ENCODE peak calls at places on chromosomes 6 and 20, in eight cellular contexts. One of them, this sample, is unnamed.

GRCh38 chr6:2369606-2370005 is 124.2 kb upstream of the GMDS start:
- DNase-seq in vagina: no peak
- DNase-seq in uterus: no peak
- DNase-seq in tibial nerve: no peak
- DNase-seq in right lobe of liver: no peak
- DNase-seq in A549: no peak
- DNase-seq in esophagus squamous epithelium: no peak
- DNase-seq in NB4: no peak
- DNase-seq in this sample: no peak

GRCh38 chr20:25294459-25295385 is 46.8 kb downstream of the PYGB start:
- DNase-seq in vagina: no peak
- DNase-seq in uterus: peak
- DNase-seq in tibial nerve: no peak
- DNase-seq in right lobe of liver: no peak
- DNase-seq in A549: peak
- DNase-seq in esophagus squamous epithelium: no peak
- DNase-seq in NB4: peak
- DNase-seq in this sample: peak

GRCh38 chr20:38800882-38801281 is 4.6 kb upstream of the PPP1R16B start:
- DNase-seq in vagina: no peak
- DNase-seq in uterus: no peak
- DNase-seq in tibial nerve: no peak
- DNase-seq in right lobe of liver: no peak
- DNase-seq in A549: no peak
- DNase-seq in esophagus squamous epithelium: no peak
- DNase-seq in NB4: no peak
- DNase-seq in this sample: no peak

GRCh38 chr6:105432797-105433196 is 29.9 kb upstream of the PREP start:
- DNase-seq in vagina: no peak
- DNase-seq in uterus: no peak
- DNase-seq in tibial nerve: no peak
- DNase-seq in right lobe of liver: no peak
- DNase-seq in A549: peak
- DNase-seq in esophagus squamous epithelium: no peak
- DNase-seq in NB4: no peak
- DNase-seq in this sample: no peak

GRCh38 chr6:146859795-146860495 is 261.2 kb downstream of the ADGB start:
- DNase-seq in vagina: no peak
- DNase-seq in uterus: no peak
- DNase-seq in tibial nerve: no peak
- DNase-seq in right lobe of liver: no peak
- DNase-seq in A549: no peak
- DNase-seq in esophagus squamous epithelium: no peak
- DNase-seq in NB4: no peak
- DNase-seq in this sample: no peak

GRCh38 chr6:11380969-11381744 is 148.7 kb upstream of the NEDD9 start:
- DNase-seq in vagina: no peak
- DNase-seq in uterus: no peak
- DNase-seq in tibial nerve: no peak
- DNase-seq in right lobe of liver: no peak
- DNase-seq in A549: no peak
- DNase-seq in esophagus squamous epithelium: no peak
- DNase-seq in NB4: no peak
- DNase-seq in this sample: no peak

GRCh38 chr20:22412977-22413868 is 171.1 kb downstream of the FOXA2 start:
- DNase-seq in vagina: no peak
- DNase-seq in uterus: no peak
- DNase-seq in tibial nerve: no peak
- DNase-seq in right lobe of liver: no peak
- DNase-seq in A549: no peak
- DNase-seq in esophagus squamous epithelium: no peak
- DNase-seq in NB4: peak
- DNase-seq in this sample: peak

GRCh38 chr6:100573169-100573568 is 108.4 kb upstream of the SIM1 start:
- DNase-seq in vagina: no peak
- DNase-seq in uterus: no peak
- DNase-seq in tibial nerve: no peak
- DNase-seq in right lobe of liver: no peak
- DNase-seq in A549: peak
- DNase-seq in esophagus squamous epithelium: no peak
- DNase-seq in NB4: peak
- DNase-seq in this sample: no peak

GRCh38 chr6:83590413-83590812 is 78.1 kb downstream of the PRSS35 start:
- DNase-seq in vagina: no peak
- DNase-seq in uterus: no peak
- DNase-seq in tibial nerve: no peak
- DNase-seq in right lobe of liver: no peak
- DNase-seq in A549: no peak
- DNase-seq in esophagus squamous epithelium: no peak
- DNase-seq in NB4: peak
- DNase-seq in this sample: no peak

GRCh38 chr6:40809627-40810026 is 222.5 kb upstream of the LRFN2 start:
- DNase-seq in vagina: no peak
- DNase-seq in uterus: no peak
- DNase-seq in tibial nerve: no peak
- DNase-seq in right lobe of liver: no peak
- DNase-seq in A549: no peak
- DNase-seq in esophagus squamous epithelium: no peak
- DNase-seq in NB4: no peak
- DNase-seq in this sample: no peak

GRCh38 chr6:14068133-14068532 is 49.4 kb upstream of the CD83 start:
- DNase-seq in vagina: no peak
- DNase-seq in uterus: no peak
- DNase-seq in tibial nerve: no peak
- DNase-seq in right lobe of liver: no peak
- DNase-seq in A549: no peak
- DNase-seq in esophagus squamous epithelium: no peak
- DNase-seq in NB4: peak
- DNase-seq in this sample: no peak
- TF ChIP-seq POLR2A in vagina: no peak
- TF ChIP-seq POLR2A in uterus: no peak
- TF ChIP-seq POLR2A in tibial nerve: no peak
- TF ChIP-seq POLR2A in right lobe of liver: no peak
- TF ChIP-seq POLR2A in A549: no peak
- TF ChIP-seq POLR2A in esophagus squamous epithelium: no peak
- TF ChIP-seq POLR2A in NB4: no peak
- TF ChIP-seq POLR2A in this sample: no peak

DNA sequence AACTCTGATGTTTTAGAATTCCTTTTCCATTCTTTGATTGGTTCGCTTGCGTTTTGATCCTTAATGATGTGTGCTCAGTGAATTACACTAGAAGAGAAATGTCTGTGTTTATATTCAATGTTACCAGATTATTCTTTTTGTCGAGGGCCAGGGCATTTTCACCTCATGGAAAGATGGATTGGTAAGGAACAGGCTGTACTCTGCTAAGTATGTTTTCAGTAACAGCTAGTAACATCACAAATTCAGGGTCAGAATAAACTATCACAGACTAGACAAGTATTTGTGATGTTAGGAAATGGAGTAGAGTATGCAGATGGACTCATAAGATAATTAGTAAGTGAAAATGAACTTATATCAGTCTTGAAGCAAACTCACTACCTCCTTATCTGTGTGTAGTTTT is 235.6 kb downstream of the SOX4 start:
- DNase-seq in vagina: no peak
- DNase-seq in uterus: no peak
- DNase-seq in tibial nerve: no peak
- DNase-seq in right lobe of liver: no peak
- DNase-seq in A549: no peak
- DNase-seq in esophagus squamous epithelium: no peak
- DNase-seq in NB4: no peak
- DNase-seq in this sample: no peak
- TF ChIP-seq POLR2A in vagina: no peak
- TF ChIP-seq POLR2A in uterus: no peak
- TF ChIP-seq POLR2A in tibial nerve: no peak
- TF ChIP-seq POLR2A in right lobe of liver: no peak
- TF ChIP-seq POLR2A in A549: no peak
- TF ChIP-seq POLR2A in esophagus squamous epithelium: no peak
- TF ChIP-seq POLR2A in NB4: no peak
- TF ChIP-seq POLR2A in this sample: no peak

GRCh38 chr20:53711333-53712211 is 117.9 kb upstream of the ZNF217 start:
- DNase-seq in vagina: no peak
- DNase-seq in uterus: no peak
- DNase-seq in tibial nerve: no peak
- DNase-seq in right lobe of liver: peak
- DNase-seq in A549: no peak
- DNase-seq in esophagus squamous epithelium: no peak
- DNase-seq in NB4: no peak
- DNase-seq in this sample: no peak

GRCh38 chr20:53706008-53706481 is 112.4 kb upstream of the ZNF217 start:
- DNase-seq in vagina: no peak
- DNase-seq in uterus: no peak
- DNase-seq in tibial nerve: no peak
- DNase-seq in right lobe of liver: no peak
- DNase-seq in A549: no peak
- DNase-seq in esophagus squamous epithelium: no peak
- DNase-seq in NB4: no peak
- DNase-seq in this sample: no peak

GRCh38 chr20:53708129-53708968 is 114.7 kb upstream of the ZNF217 start:
- DNase-seq in vagina: no peak
- DNase-seq in uterus: no peak
- DNase-seq in tibial nerve: no peak
- DNase-seq in right lobe of liver: no peak
- DNase-seq in A549: no peak
- DNase-seq in esophagus squamous epithelium: no peak
- DNase-seq in NB4: peak
- DNase-seq in this sample: no peak

GRCh38 chr20:53706511-53707031 is 112.9 kb upstream of the ZNF217 start:
- DNase-seq in vagina: no peak
- DNase-seq in uterus: no peak
- DNase-seq in tibial nerve: no peak
- DNase-seq in right lobe of liver: no peak
- DNase-seq in A549: no peak
- DNase-seq in esophagus squamous epithelium: no peak
- DNase-seq in NB4: peak
- DNase-seq in this sample: no peak

DNA sequence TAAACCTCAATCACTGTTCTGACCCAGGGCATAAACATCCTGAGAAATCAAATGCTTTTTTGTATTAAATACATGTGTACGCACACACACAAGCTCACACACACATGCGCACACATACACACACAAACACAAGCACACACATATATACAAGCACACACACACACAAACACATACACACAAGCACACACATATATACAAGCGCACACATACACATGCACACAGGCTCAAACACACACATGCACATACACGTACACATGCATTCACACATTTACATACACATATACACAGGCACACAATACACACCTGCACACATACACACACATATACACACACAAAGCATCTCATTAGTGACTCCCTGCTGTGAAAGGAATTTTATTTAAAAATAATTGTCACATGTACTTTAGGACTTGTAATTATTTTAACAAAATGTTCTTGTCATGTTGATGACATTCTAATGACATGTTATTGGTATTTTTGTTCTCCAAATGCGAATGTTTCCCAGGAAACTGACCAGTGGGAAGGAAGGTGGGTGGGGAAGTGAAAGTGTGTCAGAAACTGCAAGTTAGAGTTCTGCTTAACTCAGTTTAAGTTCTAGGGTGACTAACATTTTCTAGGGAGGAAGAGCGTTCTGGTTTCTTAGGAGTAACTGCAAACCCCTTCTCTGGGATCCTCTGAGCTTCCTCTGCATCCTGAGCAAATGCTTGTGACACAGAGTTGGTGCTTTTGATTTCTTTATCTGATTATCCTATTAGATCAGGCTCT is 113.9 kb upstream of the ZNF217 start:
- DNase-seq in vagina: no peak
- DNase-seq in uterus: no peak
- DNase-seq in tibial nerve: peak
- DNase-seq in right lobe of liver: no peak
- DNase-seq in A549: no peak
- DNase-seq in esophagus squamous epithelium: no peak
- DNase-seq in NB4: peak
- DNase-seq in this sample: no peak
- TF ChIP-seq POLR2A in vagina: no peak
- TF ChIP-seq POLR2A in uterus: no peak
- TF ChIP-seq POLR2A in tibial nerve: no peak
- TF ChIP-seq POLR2A in right lobe of liver: no peak
- TF ChIP-seq POLR2A in A549: no peak
- TF ChIP-seq POLR2A in esophagus squamous epithelium: no peak
- TF ChIP-seq POLR2A in NB4: no peak
- TF ChIP-seq POLR2A in this sample: no peak

GRCh38 chr6:43012364-43012763 is 1.4 kb downstream of the MEA1 start:
- DNase-seq in vagina: no peak
- DNase-seq in uterus: no peak
- DNase-seq in tibial nerve: no peak
- DNase-seq in right lobe of liver: peak
- DNase-seq in A549: no peak
- DNase-seq in esophagus squamous epithelium: no peak
- DNase-seq in NB4: no peak
- DNase-seq in this sample: no peak

GRCh38 chr6:43013843-43014433 is at the start of the genes KLHDC3 and MEA1:
- DNase-seq in vagina: peak
- DNase-seq in uterus: peak
- DNase-seq in tibial nerve: peak
- DNase-seq in right lobe of liver: peak
- DNase-seq in A549: peak
- DNase-seq in esophagus squamous epithelium: peak
- DNase-seq in NB4: peak
- DNase-seq in this sample: peak

GRCh38 chr6:43014434-43014909 is 423 bp downstream of the KLHDC3 start:
- DNase-seq in vagina: no peak
- DNase-seq in uterus: no peak
- DNase-seq in tibial nerve: no peak
- DNase-seq in right lobe of liver: no peak
- DNase-seq in A549: peak
- DNase-seq in esophagus squamous epithelium: no peak
- DNase-seq in NB4: no peak
- DNase-seq in this sample: no peak

GRCh38 chr6:43011207-43011606 is 2.5 kb downstream of the MEA1 start:
- DNase-seq in vagina: no peak
- DNase-seq in uterus: no peak
- DNase-seq in tibial nerve: no peak
- DNase-seq in right lobe of liver: peak
- DNase-seq in A549: no peak
- DNase-seq in esophagus squamous epithelium: no peak
- DNase-seq in NB4: peak
- DNase-seq in this sample: no peak

DNA sequence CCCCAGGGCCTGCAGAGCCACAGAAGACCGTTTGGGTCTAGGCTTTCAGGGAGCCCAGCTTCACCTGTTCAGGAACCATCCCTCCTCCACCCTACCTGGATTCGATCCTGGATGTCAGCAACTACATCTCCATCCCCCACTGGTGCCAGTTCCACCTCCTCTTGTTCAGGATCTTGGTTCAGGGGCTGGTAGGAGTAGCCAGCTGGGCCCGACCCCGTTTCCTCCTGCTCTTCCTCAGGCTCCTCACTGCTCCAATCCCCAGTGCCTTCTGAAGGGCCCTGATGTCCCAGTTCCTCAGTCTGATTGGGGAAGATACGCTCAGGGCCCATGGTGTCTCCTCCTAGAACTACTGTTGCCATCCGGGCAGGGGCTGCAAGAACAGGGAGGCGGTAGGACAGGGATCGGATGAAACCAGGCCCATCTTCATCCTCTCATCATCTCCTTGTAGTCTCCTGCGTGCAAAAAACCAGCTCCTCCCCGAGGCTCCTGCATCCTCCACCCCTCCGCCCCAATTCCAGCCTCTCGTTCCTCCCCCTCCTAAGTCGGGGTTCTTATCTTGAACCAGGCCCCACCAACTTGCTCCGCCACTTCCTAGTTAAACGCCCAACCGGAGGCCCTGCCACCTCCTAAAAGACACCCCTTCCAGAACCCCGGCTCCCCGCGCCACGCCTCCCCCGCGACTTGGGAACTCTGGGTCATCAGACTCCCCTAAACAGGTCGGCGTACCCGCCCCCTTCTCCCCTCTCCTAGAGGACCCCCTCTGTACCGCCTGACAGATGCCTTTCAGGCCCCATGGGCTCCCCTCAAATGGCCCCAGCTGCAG is 515 bp downstream of the MEA1 start:
- DNase-seq in vagina: peak
- DNase-seq in uterus: no peak
- DNase-seq in tibial nerve: no peak
- DNase-seq in right lobe of liver: peak
- DNase-seq in A549: no peak
- DNase-seq in esophagus squamous epithelium: peak
- DNase-seq in NB4: no peak
- DNase-seq in this sample: no peak
- TF ChIP-seq POLR2A in vagina: no peak
- TF ChIP-seq POLR2A in uterus: no peak
- TF ChIP-seq POLR2A in tibial nerve: no peak
- TF ChIP-seq POLR2A in right lobe of liver: no peak
- TF ChIP-seq POLR2A in A549: no peak
- TF ChIP-seq POLR2A in esophagus squamous epithelium: no peak
- TF ChIP-seq POLR2A in NB4: no peak
- TF ChIP-seq POLR2A in this sample: no peak